ENCODE peak calls at places on chromosome 12, in ten cellular contexts. Z, L, O, S, E, N, U, A, K and G are unnamed samples.

GRCh38 chr12:25089738-25090137 is 105.2 kb downstream of the DNAI7 start:
- DNase-seq in O (no peak), K (peak), A (peak), S (no peak), L (no peak), N (no peak), U (no peak), Z (no peak), E (no peak), G (no peak)

GRCh38 chr12:67111182-67111581 is 158.0 kb upstream of the CAND1 start:
- DNase-seq in K (peak), U (no peak), A (no peak), Z (no peak), L (no peak), E (no peak), N (no peak), S (no peak), O (no peak), G (no peak)

GRCh38 chr12:40473979-40474378 is 218.3 kb upstream of the CNTN1 start:
- DNase-seq in L (no peak), U (no peak), K (no peak), E (peak), O (no peak), Z (no peak), N (no peak), A (no peak), S (no peak), G (peak)

GRCh38 chr12:33628087-33628486 is 188.5 kb upstream of the SYT10 start:
- DNase-seq in N (no peak), Z (no peak), O (no peak), E (no peak), A (peak), S (no peak), K (no peak), L (no peak), U (no peak), G (no peak)

GRCh38 chr12:80752464-80752863 is 35.8 kb downstream of the MYF5 start:
- DNase-seq in K (no peak), N (no peak), U (no peak), E (no peak), S (no peak), O (no peak), L (no peak), A (no peak), Z (no peak), G (no peak)

GRCh38 chr12:52270541-52271070 is 3.8 kb upstream of the KRT86 start:
- DNase-seq in O (no peak), K (no peak), Z (no peak), U (no peak), E (no peak), L (no peak), N (no peak), A (no peak), S (no peak), G (no peak)

GRCh38 chr12:75970310-75970709 is 61.3 kb downstream of the PHLDA1 start:
- DNase-seq in S (no peak), Z (no peak), E (no peak), A (no peak), N (no peak), K (no peak), U (no peak), L (no peak), O (no peak), G (no peak)

GRCh38 chr12:94942663-94943062 is 60.8 kb downstream of the NDUFA12 start:
- DNase-seq in O (no peak), N (no peak), Z (no peak), A (no peak), E (no peak), S (no peak), U (no peak), K (no peak), L (no peak), G (no peak)

GRCh38 chr12:88993655-88994054 is 358.6 kb downstream of the DUSP6 start:
- DNase-seq in A (peak), N (no peak), O (peak), S (no peak), E (peak), L (peak), U (no peak), Z (peak), K (no peak), G (no peak)

GRCh38 chr12:77337327-77337726 is 272.0 kb upstream of the E2F7 start:
- DNase-seq in E (no peak), L (no peak), A (peak), N (no peak), K (no peak), S (no peak), U (no peak), O (no peak), Z (no peak), G (no peak)

GRCh38 chr12:107917912-107918800 is 143.7 kb downstream of the ASCL4 start:
- DNase-seq in E (peak), L (peak), Z (no peak), N (no peak), A (peak), U (no peak), O (peak), S (no peak), K (no peak), G (no peak)

GRCh38 chr12:10339441-10339840 is 31.8 kb downstream of the KLRD1 start:
- DNase-seq in K (no peak), Z (peak), E (no peak), A (peak), L (peak), U (no peak), N (no peak), S (no peak), O (no peak), G (no peak)

GRCh38 chr12:15580431-15580830 is 208.8 kb downstream of the EPS8 start:
- DNase-seq in E (no peak), Z (no peak), U (no peak), N (no peak), S (no peak), K (no peak), O (no peak), A (no peak), L (no peak), G (no peak)

GRCh38 chr12:56104109-56104814 is at the start of gene PA2G4:
- DNase-seq in Z (peak), O (peak), K (peak), U (peak), A (peak), E (peak), L (peak), S (peak), N (peak), G (peak)
- TF ChIP-seq CTCF in Z (no peak), O (no peak), K (no peak), U (no peak), A (no peak), E (no peak), L (no peak), S (no peak), N (no peak), G (no peak)

DNA sequence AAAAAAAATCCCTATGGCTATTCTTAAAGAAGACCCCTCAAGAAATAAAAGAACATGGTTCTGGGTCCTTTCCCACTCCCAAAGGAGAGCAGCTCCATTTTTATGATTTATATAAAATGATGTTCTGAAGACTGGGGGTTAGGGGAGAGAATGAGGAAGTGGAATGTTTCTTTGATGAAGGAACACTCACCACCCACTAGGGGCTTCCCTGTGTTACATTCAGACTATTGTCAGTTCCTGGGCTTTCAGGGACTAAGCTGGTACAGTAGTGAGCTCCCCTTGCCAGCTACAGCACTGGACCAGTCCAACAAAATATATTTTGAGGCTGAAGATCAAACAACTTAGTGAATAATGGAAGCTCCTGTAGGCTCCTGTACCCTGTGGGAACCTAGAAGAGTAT is 98.9 kb downstream of the HMGA2 start:
- DNase-seq in L (no peak), Z (no peak), A (no peak), S (no peak), U (no peak), O (peak), N (no peak), E (no peak), K (no peak), G (no peak)
- TF ChIP-seq CTCF in L (no peak), Z (peak), A (peak), S (no peak), U (no peak), O (peak), N (no peak), E (no peak), K (no peak), G (no peak)

DNA sequence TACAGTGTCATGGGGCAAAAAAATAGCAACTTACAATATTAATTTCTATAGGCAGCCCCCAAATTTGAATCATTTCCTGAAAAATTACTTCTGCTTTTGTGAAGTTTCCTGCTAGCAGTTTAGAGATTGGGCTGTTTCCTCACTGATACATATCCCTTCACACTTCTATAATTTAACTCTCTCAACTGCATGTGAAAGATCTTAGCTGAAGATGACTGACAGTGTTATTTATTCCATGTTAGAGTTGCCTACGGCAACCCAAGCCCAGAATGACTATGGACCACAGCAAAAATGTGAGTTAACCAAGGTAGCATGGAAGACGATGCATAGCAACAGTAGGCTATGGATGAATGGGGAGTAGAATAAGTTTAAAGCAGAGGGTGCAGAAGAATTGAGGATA is at the start of gene KLRG1:
- DNase-seq in Z (no peak), L (no peak), E (no peak), N (no peak), S (no peak), U (no peak), O (no peak), A (no peak), K (no peak), G (no peak)
- TF ChIP-seq CTCF in Z (no peak), L (no peak), E (no peak), N (no peak), S (no peak), U (no peak), O (no peak), A (no peak), K (no peak), G (no peak)

GRCh38 chr12:12613334-12613733 is 1.7 kb downstream of the CREBL2 start:
- DNase-seq in S (no peak), L (peak), U (no peak), N (no peak), O (no peak), E (no peak), K (no peak), Z (no peak), A (peak), G (no peak)
- TF ChIP-seq CTCF in S (no peak), L (no peak), U (no peak), N (no peak), O (no peak), E (no peak), K (no peak), Z (no peak), A (no peak), G (no peak)

GRCh38 chr12:122949816-122950215 is 16.4 kb downstream of the ABCB9 start:
- DNase-seq in O (no peak), N (no peak), S (no peak), L (no peak), U (no peak), E (no peak), K (no peak), Z (no peak), A (no peak), G (no peak)

GRCh38 chr12:122951979-122952892 is 14.0 kb downstream of the ABCB9 start:
- DNase-seq in Z (peak), E (peak), O (peak), N (peak), L (peak), U (peak), A (peak), K (no peak), S (peak), G (peak)

GRCh38 chr12:122949405-122949804 is 16.9 kb downstream of the ABCB9 start:
- DNase-seq in A (no peak), L (no peak), Z (no peak), E (no peak), S (no peak), O (no peak), K (no peak), N (no peak), U (no peak), G (no peak)

GRCh38 chr12:122950276-122950675 is 16.0 kb downstream of the ABCB9 start:
- DNase-seq in N (no peak), S (no peak), E (no peak), K (no peak), Z (no peak), U (no peak), L (no peak), A (no peak), O (no peak), G (no peak)

DNA sequence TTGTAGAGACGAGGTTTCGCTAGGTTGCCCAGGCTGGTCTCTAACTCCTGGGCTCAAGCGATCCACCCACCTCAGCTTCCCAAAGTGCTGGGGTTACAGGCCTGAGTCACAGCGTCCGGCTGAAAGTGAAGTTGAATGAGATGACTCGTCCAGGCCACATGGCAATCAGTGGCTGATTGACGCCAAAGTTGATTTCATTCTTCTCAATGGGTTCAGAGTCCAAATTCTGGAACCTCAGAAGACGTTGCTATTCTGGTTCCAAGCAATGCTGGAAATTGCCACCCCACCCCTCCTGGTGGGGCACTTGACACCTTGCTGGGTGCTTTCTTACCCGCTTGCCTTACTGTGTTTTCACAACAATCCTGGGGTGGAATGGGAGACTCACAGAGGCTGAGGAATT is 14.9 kb downstream of the ABCB9 start:
- DNase-seq in O (no peak), E (no peak), K (no peak), S (no peak), N (no peak), L (no peak), Z (peak), U (no peak), A (peak), G (no peak)
- TF ChIP-seq CTCF in O (no peak), E (no peak), K (no peak), S (no peak), N (no peak), L (no peak), Z (no peak), U (no peak), A (no peak), G (no peak)

DNA sequence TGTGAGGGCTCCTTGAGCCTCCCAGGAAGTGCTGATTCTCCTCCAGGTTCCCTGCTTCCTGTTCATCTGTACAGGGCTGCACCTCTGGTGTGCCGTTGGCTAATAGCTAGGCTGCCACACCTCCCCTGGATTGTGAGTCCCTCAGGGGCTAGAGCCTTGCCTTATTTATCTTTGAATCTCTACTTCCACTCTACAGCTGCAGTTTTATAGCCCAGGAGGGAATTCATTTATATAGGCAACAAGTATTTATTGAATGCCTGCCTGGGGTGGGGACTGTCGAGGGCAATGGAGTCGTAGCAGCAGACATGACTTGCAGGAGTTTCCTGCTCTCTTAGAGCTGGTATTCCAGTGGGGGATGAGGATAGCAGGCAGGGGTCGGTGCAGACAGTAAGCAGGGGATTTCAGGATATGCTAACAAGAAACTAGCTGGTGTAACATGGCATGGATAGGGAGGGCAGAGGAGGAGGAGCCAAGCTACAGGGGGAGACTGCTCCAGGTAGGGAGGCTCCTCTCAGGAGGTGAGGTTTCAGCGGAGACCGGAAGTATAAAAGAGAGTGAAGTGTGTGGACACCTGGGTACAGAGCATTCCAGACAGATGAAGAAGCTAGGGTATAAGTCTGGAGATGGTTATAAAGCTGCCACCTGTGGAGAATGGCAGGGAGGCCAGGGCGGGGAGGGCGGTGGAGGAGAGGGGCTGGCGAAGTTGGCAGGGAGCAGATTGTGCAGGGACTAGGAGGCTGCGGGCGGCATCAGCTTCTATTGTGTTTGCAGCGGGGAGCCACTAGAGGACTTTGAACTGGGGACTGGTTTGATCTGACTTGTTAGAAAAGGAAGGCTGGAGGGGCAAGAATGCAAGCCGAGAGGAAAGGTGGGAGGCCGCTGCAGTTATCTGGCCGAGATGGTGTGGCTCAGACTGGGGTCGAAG is 17.2 kb downstream of the USP30 start:
- DNase-seq in S (no peak), K (no peak), O (no peak), L (no peak), N (no peak), A (no peak), Z (no peak), E (peak), U (no peak), G (no peak)
- TF ChIP-seq CTCF in S (no peak), K (no peak), O (no peak), L (no peak), N (no peak), A (no peak), Z (no peak), E (no peak), U (no peak), G (no peak)

GRCh38 chr12:61810486-61810885 is 449.7 kb upstream of the USP15 start:
- DNase-seq in A (no peak), O (no peak), S (no peak), K (no peak), L (no peak), N (no peak), Z (no peak), U (no peak), E (no peak), G (no peak)
- TF ChIP-seq CTCF in A (no peak), O (no peak), S (no peak), K (no peak), L (no peak), N (no peak), Z (no peak), U (no peak), E (no peak), G (no peak)

DNA sequence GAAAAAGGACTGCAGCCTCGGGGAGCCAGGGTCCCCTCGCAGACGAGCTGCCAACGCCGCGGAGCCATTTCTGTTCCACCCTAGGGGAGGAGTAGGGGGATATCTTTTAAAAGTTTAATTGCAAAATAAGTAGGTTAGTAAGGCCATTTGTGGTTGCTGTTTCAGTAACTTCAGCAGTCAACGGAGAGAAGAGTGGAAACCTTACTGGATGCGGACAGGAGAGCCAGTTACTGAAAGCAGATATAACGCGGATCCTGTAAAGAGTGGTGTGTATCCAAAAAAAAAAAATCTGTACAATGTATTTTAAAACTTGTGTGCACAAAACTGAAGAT is 817 bp upstream of the BTG1 start:
- DNase-seq in S (no peak), O (no peak), Z (no peak), L (peak), A (no peak), N (no peak), U (no peak), E (no peak), K (no peak), G (no peak)
- TF ChIP-seq CTCF in S (no peak), O (no peak), Z (no peak), L (no peak), A (no peak), N (no peak), U (no peak), E (no peak), K (no peak), G (no peak)